ENCODE peak calls at places on chromosomes 6 and 20, in nine cellular contexts. K is GM06990; L is epithelial cell of esophagus; D is CD4-positive, alpha-beta T cell; S is WTC11; H is psoas muscle; U is suprapubic skin; C is astrocyte of the spinal cord; Z is mesothelial cell of epicardium. P is an unnamed sample.

GRCh38 chr6:55794136-55794812 is 81.1 kb downstream of the BMP5 start:
- DNase-seq in K (no peak), L (peak), D (no peak), S (no peak), H (no peak), U (no peak), C (peak), Z (no peak), P (no peak)

GRCh38 chr20:25087186-25087929 is 5.4 kb upstream of the VSX1 start:
- DNase-seq in K (no peak), L (no peak), D (no peak), S (no peak), H (no peak), U (no peak), C (no peak), Z (no peak), P (no peak)

GRCh38 chr6:101403566-101403965 is 10.1 kb downstream of the GRIK2 start:
- DNase-seq in K (no peak), L (no peak), D (no peak), S (peak), H (no peak), U (no peak), C (no peak), Z (peak), P (no peak)

GRCh38 chr6:37622639-37623038 is 75.0 kb downstream of the MDGA1 start:
- DNase-seq in K (no peak), L (peak), D (no peak), S (no peak), H (no peak), U (no peak), C (no peak), Z (no peak), P (no peak)

GRCh38 chr20:38599410-38599882 is 2.2 kb upstream of the ARHGAP40 start:
- DNase-seq in K (no peak), L (peak), D (no peak), S (no peak), H (peak), U (no peak), C (no peak), Z (peak), P (no peak)

GRCh38 chr20:622161-622560 is 12.1 kb upstream of the TCF15 start:
- DNase-seq in K (no peak), L (no peak), D (no peak), S (no peak), H (no peak), U (no peak), C (no peak), Z (no peak), P (no peak)

GRCh38 chr6:3421763-3422456 is 34.9 kb downstream of the SLC22A23 start:
- DNase-seq in K (no peak), L (peak), D (no peak), S (no peak), H (no peak), U (no peak), C (peak), Z (no peak), P (no peak)

GRCh38 chr6:138535728-138536454 is 36.6 kb upstream of the NHSL1 start:
- DNase-seq in K (no peak), L (no peak), D (no peak), S (no peak), H (no peak), U (no peak), C (no peak), Z (no peak), P (no peak)

GRCh38 chr6:146364816-146365594 is 178.6 kb upstream of the RAB32 start:
- DNase-seq in K (no peak), L (peak), D (no peak), S (no peak), H (no peak), U (no peak), C (no peak), Z (no peak), P (no peak)

GRCh38 chr20:43915209-43916072 is 789 bp downstream of the TOX2 start:
- DNase-seq in K (peak), L (peak), D (peak), S (peak), H (no peak), U (no peak), C (peak), Z (no peak), P (no peak)

GRCh38 chr6:146388736-146389364 is 154.8 kb upstream of the RAB32 start:
- DNase-seq in K (no peak), L (no peak), D (no peak), S (no peak), H (no peak), U (no peak), C (no peak), Z (no peak), P (no peak)

GRCh38 chr20:45293041-45294002 is 13.3 kb upstream of the RBPJL start:
- DNase-seq in K (peak), L (peak), D (peak), S (peak), H (peak), U (peak), C (peak), Z (peak), P (peak)

GRCh38 chr6:11653028-11653583 is 115.6 kb downstream of the TMEM170B start:
- DNase-seq in K (peak), L (peak), D (peak), S (no peak), H (no peak), U (no peak), C (peak), Z (no peak), P (no peak)

GRCh38 chr6:75458895-75459294 is 34.7 kb downstream of the FILIP1 start:
- DNase-seq in K (no peak), L (peak), D (no peak), S (no peak), H (peak), U (no peak), C (peak), Z (no peak), P (no peak)

GRCh38 chr6:81731814-81732213 is 20.7 kb downstream of the TENT5A start:
- DNase-seq in K (no peak), L (no peak), D (no peak), S (no peak), H (no peak), U (no peak), C (peak), Z (no peak), P (no peak)

GRCh38 chr6:122733259-122733658 is 46.3 kb upstream of the FABP7 start:
- DNase-seq in K (no peak), L (peak), D (no peak), S (no peak), H (no peak), U (no peak), C (no peak), Z (no peak), P (no peak)

GRCh38 chr6:133764011-133764812 is 124.7 kb upstream of the TCF21 start:
- DNase-seq in K (no peak), L (peak), D (no peak), S (no peak), H (no peak), U (no peak), C (peak), Z (no peak), P (no peak)

GRCh38 chr6:17385660-17386059 is 7.7 kb upstream of the CAP2 start:
- DNase-seq in K (no peak), L (peak), D (no peak), S (no peak), H (no peak), U (no peak), C (no peak), Z (no peak), P (no peak)

GRCh38 chr6:137148291-137149076 is 25.0 kb downstream of the IL22RA2 start:
- DNase-seq in K (no peak), L (peak), D (no peak), S (no peak), H (no peak), U (no peak), C (no peak), Z (no peak), P (no peak)

GRCh38 chr6:121724576-121724975 is 289.1 kb downstream of the GJA1 start:
- DNase-seq in K (no peak), L (no peak), D (no peak), S (no peak), H (no peak), U (no peak), C (no peak), Z (no peak), P (no peak)

GRCh38 chr6:35209081-35209480 is 4.7 kb upstream of the SCUBE3 start:
- DNase-seq in K (no peak), L (no peak), D (no peak), S (no peak), H (no peak), U (no peak), C (no peak), Z (no peak), P (no peak)

DNA sequence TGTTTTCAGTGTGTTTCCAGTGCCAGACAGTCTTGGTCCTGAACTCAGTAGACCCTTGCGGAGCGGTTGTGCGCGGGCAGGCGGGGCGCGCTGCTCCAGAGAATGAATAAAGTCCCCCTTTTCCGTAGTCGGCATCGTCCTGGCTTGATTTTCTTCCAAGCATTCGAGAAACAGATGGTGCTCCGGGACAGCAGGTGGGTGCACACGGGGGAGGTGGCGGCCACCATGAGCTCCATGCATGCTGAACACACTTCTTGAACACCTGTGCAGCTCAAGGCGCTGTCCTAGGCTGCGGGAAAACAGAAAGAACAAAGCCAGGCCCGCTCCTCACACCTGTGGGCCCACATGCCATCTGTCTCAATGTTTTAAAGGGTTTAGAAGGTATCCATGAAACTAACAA is 125.2 kb downstream of the TAF4 start:
- DNase-seq in K (no peak), L (no peak), D (no peak), S (peak), H (no peak), U (no peak), C (no peak), Z (no peak), P (no peak)
- TF ChIP-seq CTCF in K (no peak), L (no peak), D (no peak), S (no peak), H (no peak), U (no peak), C (no peak), Z (no peak), P (no peak)

DNA sequence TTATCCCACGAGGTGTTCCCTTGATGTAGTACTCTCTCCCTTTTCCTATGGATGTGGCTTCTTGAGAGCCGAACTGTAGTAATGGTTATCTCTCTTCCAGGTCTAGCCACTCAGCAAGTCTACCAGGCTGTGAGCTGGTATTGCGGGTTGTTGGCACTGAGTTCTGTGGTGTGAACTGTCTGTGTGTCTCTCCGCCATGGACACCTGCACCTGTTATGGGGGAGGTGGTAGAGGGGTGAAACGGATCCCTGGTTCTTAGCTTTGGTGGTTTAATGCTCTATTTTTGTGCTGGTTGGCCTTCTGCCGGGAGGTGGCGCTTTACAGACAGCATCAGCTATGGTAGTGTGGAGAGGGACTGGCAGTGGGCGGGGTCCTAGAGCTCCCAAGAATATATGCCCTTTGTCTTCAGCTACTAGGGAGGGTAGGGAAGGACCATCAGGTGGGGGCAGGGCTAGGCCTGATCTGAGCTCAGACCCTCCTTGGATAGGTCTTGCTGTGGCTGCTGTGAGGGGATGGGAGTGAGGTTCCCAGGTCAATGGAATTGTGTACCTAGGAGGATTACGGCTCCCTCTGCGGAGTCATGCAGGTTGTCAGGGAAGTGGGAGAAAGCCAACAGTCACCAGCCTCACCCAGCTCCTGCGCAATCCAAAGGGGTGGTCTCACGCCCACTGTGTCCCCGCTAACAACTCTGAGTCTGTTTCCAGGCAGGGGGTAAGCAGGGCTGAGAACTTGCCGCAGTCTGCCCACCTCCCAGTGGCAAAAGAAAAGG is 154.2 kb downstream of the CCDC170 start:
- DNase-seq in K (no peak), L (peak), D (no peak), S (peak), H (no peak), U (no peak), C (no peak), Z (no peak), P (no peak)
- TF ChIP-seq CTCF in K (peak), L (peak), D (no peak), S (peak), H (no peak), U (no peak), C (peak), Z (no peak), P (peak)

GRCh38 chr6:40582892-40583291 is 4.3 kb downstream of the LRFN2 start:
- DNase-seq in K (no peak), L (no peak), D (no peak), S (peak), H (no peak), U (no peak), C (no peak), Z (no peak), P (no peak)
- TF ChIP-seq CTCF in K (peak), L (no peak), D (no peak), S (no peak), H (no peak), U (no peak), C (no peak), Z (no peak), P (no peak)

DNA sequence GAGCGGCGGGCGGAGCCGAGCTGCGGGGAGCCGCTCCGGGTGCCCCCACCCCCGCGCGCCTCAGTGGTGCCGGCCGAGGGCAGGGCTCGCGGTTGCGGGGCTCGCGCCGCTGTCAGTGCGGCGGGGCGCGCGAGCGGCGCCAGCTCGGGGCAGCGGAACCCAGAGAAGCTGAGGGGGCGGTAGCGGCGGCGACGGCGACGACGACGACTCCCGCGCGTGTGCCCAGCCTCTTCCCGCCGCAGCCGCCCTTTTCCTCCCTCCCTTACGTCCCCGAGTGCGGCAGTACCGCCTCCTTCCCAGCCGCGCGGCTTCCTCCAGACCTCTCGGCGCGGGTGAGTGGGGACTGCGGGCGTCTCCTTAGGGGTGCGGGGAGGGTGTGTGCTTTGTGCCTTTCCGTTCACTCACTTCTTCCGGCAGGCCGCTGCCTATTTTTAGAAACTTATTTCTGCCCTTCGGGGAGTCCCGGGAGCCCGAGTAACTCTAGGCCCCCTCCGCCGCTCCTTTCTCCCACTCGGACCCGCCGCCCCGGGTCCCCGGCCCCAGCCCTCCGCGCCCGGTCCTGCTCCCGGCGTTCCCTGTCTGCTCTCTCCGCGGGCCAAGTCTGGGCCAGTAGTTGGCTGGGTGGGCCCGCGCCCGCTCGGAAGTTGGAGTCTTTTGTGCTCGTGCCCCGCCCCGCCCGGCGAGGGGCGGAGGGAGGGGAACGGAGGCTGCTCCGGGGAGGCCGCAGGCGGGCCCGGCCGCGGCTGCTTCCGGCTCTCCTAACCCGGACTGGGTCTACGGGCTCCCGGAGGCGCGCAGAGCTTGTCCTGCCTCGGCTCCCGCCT is at the start of gene RALY:
- DNase-seq in K (peak), L (peak), D (peak), S (peak), H (peak), U (peak), C (peak), Z (peak), P (peak)
- TF ChIP-seq CTCF in K (no peak), L (no peak), D (no peak), S (no peak), H (no peak), U (no peak), C (no peak), Z (no peak), P (no peak)

GRCh38 chr20:2709205-2709981 is 16.8 kb downstream of the EBF4 start:
- DNase-seq in K (no peak), L (no peak), D (no peak), S (no peak), H (no peak), U (no peak), C (no peak), Z (no peak), P (peak)
- TF ChIP-seq CTCF in K (no peak), L (no peak), D (no peak), S (no peak), H (no peak), U (no peak), C (no peak), Z (no peak), P (no peak)

GRCh38 chr6:13709698-13710551 is 1.7 kb downstream of the RANBP9 start:
- DNase-seq in K (no peak), L (peak), D (no peak), S (no peak), H (no peak), U (no peak), C (peak), Z (no peak), P (no peak)
- TF ChIP-seq CTCF in K (no peak), L (no peak), D (no peak), S (no peak), H (no peak), U (no peak), C (no peak), Z (no peak), P (no peak)

GRCh38 chr6:134873500-134874388 is 76.2 kb downstream of the ALDH8A1 start:
- DNase-seq in K (peak), L (peak), D (peak), S (no peak), H (no peak), U (no peak), C (no peak), Z (no peak), P (no peak)

GRCh38 chr6:134870677-134871498 is 79.0 kb downstream of the ALDH8A1 start:
- DNase-seq in K (peak), L (peak), D (no peak), S (no peak), H (no peak), U (no peak), C (peak), Z (no peak), P (no peak)

GRCh38 chr6:134880487-134881190 is 69.3 kb downstream of the ALDH8A1 start:
- DNase-seq in K (no peak), L (no peak), D (no peak), S (no peak), H (no peak), U (no peak), C (no peak), Z (no peak), P (no peak)

GRCh38 chr6:134878136-134878535 is 71.8 kb downstream of the ALDH8A1 start:
- DNase-seq in K (no peak), L (no peak), D (no peak), S (no peak), H (no peak), U (no peak), C (no peak), Z (no peak), P (no peak)

GRCh38 chr6:134875367-134875766 is 74.5 kb downstream of the ALDH8A1 start:
- DNase-seq in K (no peak), L (peak), D (no peak), S (no peak), H (no peak), U (no peak), C (peak), Z (no peak), P (no peak)
- TF ChIP-seq CTCF in K (no peak), L (no peak), D (no peak), S (no peak), H (no peak), U (no peak), C (no peak), Z (no peak), P (no peak)

DNA sequence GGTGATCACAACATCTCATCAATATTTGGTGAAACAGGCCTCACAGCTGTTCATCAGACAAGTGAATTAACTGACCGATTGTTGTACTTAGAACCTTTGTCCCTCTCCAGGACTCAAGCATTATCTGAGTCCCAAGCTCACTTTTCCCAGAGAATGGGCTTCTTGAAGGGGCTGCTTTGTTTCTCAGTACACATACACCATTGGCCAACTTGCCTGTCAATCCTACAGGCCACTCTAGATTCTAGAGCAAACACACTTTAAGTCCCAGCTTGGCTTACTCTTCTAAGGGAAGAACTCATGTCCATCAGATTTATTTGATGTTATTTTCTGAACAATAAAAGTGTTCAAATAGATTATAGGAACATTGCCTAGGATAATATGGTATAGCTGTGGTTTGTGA is 249.5 kb downstream of the BCKDHB start:
- DNase-seq in K (no peak), L (no peak), D (no peak), S (no peak), H (no peak), U (no peak), C (no peak), Z (no peak), P (no peak)
- TF ChIP-seq CTCF in K (no peak), L (no peak), D (no peak), S (no peak), H (no peak), U (no peak), C (no peak), Z (no peak), P (no peak)

GRCh38 chr20:35344354-35344837 is 52.2 kb upstream of the FAM83C start:
- DNase-seq in K (no peak), L (peak), D (no peak), S (no peak), H (peak), U (no peak), C (peak), Z (no peak), P (no peak)

GRCh38 chr20:35340436-35340835 is 48.2 kb upstream of the FAM83C start:
- DNase-seq in K (no peak), L (no peak), D (no peak), S (no peak), H (no peak), U (no peak), C (no peak), Z (no peak), P (no peak)

GRCh38 chr20:35341366-35342028 is 49.3 kb upstream of the FAM83C start:
- DNase-seq in K (no peak), L (no peak), D (no peak), S (no peak), H (no peak), U (no peak), C (peak), Z (no peak), P (no peak)

GRCh38 chr20:35345189-35345588 is 53.0 kb upstream of the FAM83C start:
- DNase-seq in K (no peak), L (no peak), D (no peak), S (no peak), H (no peak), U (no peak), C (no peak), Z (no peak), P (no peak)

DNA sequence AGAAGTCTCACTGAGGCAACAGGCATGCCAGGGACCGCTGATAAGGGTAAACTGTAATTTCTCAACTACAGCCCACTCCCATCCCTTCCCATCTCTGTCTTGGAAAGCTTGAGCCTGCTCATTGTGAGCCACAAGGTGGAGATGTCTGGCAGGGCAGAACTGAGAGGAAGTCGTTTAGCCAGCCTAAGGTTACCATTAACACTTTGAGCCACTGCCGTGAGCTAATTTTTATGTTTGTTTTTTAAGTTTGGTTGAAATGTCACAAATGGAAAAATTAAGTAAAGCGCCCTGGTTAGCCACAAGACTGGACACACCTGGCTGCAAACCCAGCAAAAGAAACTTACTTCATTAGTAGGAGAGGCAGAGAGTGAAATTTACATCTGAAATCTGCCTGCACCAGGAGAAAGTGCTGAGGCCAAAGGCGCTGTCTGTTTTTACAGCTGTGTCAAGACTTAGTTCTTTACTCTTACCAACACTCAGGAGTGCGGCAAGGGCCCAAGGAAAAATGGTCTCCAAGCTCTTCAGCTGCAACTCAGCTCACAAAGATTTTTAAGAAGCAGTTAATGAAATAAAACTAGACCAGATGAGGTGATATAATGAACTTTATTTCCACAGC is 50.0 kb upstream of the FAM83C start:
- DNase-seq in K (no peak), L (no peak), D (no peak), S (peak), H (no peak), U (no peak), C (peak), Z (no peak), P (no peak)
- TF ChIP-seq CTCF in K (peak), L (peak), D (no peak), S (no peak), H (peak), U (no peak), C (peak), Z (no peak), P (no peak)